ENCODE peak calls at places on chromosomes 1 and 21, in nine cellular contexts. G is A549, Q is tibial nerve, V is ovary, D is upper lobe of left lung, E is SK-N-SH, B is H1, H is K562, I is suprapubic skin. C is an unnamed sample.

GRCh38 chr1:19079983-19080472 is 123.6 kb upstream of the IFFO2 start:
- DNase-seq in B (no peak), G (no peak), I (no peak), V (no peak), E (no peak), D (no peak), H (no peak), Q (no peak), C (no peak)

GRCh38 chr1:1003618-1004419 is 3.9 kb upstream of the HES4 start:
- DNase-seq in I (no peak), D (no peak), G (no peak), V (no peak), Q (no peak), H (peak), B (no peak), E (no peak), C (no peak)

GRCh38 chr1:240310226-240310925 is 218.7 kb downstream of the FMN2 start:
- DNase-seq in B (no peak), V (no peak), D (no peak), I (no peak), H (no peak), G (no peak), E (no peak), Q (no peak), C (no peak)

GRCh38 chr1:184701821-184702220 is 52.8 kb downstream of the EDEM3 start:
- DNase-seq in Q (no peak), E (no peak), V (no peak), H (no peak), G (no peak), I (no peak), D (no peak), B (no peak), C (no peak)

GRCh38 chr1:223299553-223299952 is 64.4 kb downstream of the SUSD4 start:
- DNase-seq in D (no peak), H (no peak), B (no peak), G (no peak), E (no peak), Q (no peak), I (no peak), V (no peak), C (no peak)

GRCh38 chr1:109926662-109927300 is 16.1 kb downstream of the CSF1 start:
- DNase-seq in B (no peak), E (no peak), G (no peak), I (no peak), D (peak), V (no peak), Q (no peak), H (no peak), C (no peak)

GRCh38 chr21:38843806-38844479 is 38.2 kb downstream of the ETS2 start:
- DNase-seq in D (no peak), V (no peak), I (no peak), E (no peak), B (no peak), Q (no peak), G (no peak), H (no peak), C (no peak)

GRCh38 chr1:55803429-55803828 is 588.3 kb upstream of the USP24 start:
- DNase-seq in Q (no peak), I (no peak), B (no peak), E (no peak), V (no peak), H (no peak), G (no peak), D (no peak), C (no peak)

GRCh38 chr1:45846931-45847330 is 43.5 kb downstream of the MAST2 start:
- DNase-seq in I (no peak), D (no peak), G (no peak), E (no peak), B (no peak), V (no peak), Q (no peak), H (no peak), C (no peak)

GRCh38 chr1:247906504-247907047 is 11.2 kb downstream of the OR2W3 start:
- DNase-seq in H (no peak), V (no peak), G (no peak), E (no peak), Q (no peak), I (no peak), D (no peak), B (no peak), C (peak)

GRCh38 chr1:75265792-75266191 is 131.6 kb downstream of the LHX8 start:
- DNase-seq in V (no peak), H (peak), Q (no peak), B (no peak), I (no peak), E (peak), D (no peak), G (peak), C (no peak)

GRCh38 chr1:203643213-203644045 is 16.8 kb downstream of the ATP2B4 start:
- DNase-seq in I (no peak), Q (no peak), E (no peak), V (no peak), B (no peak), G (no peak), H (no peak), D (no peak), C (no peak)

GRCh38 chr1:79681382-79681781 is 674.9 kb upstream of the ADGRL4 start:
- DNase-seq in H (no peak), V (no peak), D (no peak), E (no peak), Q (no peak), B (no peak), I (no peak), G (no peak), C (no peak)

GRCh38 chr1:192807221-192807967 is 1.4 kb upstream of the RGS2 start:
- DNase-seq in D (peak), G (peak), I (no peak), B (no peak), H (no peak), Q (no peak), V (no peak), E (no peak), C (no peak)

GRCh38 chr1:7424352-7424890 is 346.7 kb upstream of the VAMP3 start:
- DNase-seq in Q (no peak), E (no peak), B (no peak), D (peak), I (no peak), H (no peak), V (no peak), G (no peak), C (no peak)

GRCh38 chr21:31236528-31236927 is 107.5 kb downstream of the TIAM1 start:
- DNase-seq in V (no peak), B (no peak), D (no peak), Q (no peak), E (no peak), H (no peak), G (no peak), I (no peak), C (no peak)

GRCh38 chr1:44079566-44079965 is 39.1 kb upstream of the KLF17 start:
- DNase-seq in G (no peak), E (no peak), I (no peak), B (no peak), Q (no peak), D (no peak), H (no peak), V (no peak), C (no peak)

GRCh38 chr21:38761531-38761930 is 44.2 kb upstream of the ETS2 start:
- DNase-seq in D (no peak), E (no peak), I (no peak), Q (no peak), G (no peak), H (no peak), V (no peak), B (no peak), C (no peak)

GRCh38 chr1:201594575-201595245 is 55.8 kb downstream of the NAV1 start:
- DNase-seq in V (no peak), E (peak), D (no peak), Q (no peak), G (no peak), B (peak), I (no peak), H (peak), C (no peak)
- TF ChIP-seq EP300 in V (no peak), E (no peak), D (no peak), Q (no peak), G (no peak), B (no peak), I (no peak), H (no peak), C (no peak)

DNA sequence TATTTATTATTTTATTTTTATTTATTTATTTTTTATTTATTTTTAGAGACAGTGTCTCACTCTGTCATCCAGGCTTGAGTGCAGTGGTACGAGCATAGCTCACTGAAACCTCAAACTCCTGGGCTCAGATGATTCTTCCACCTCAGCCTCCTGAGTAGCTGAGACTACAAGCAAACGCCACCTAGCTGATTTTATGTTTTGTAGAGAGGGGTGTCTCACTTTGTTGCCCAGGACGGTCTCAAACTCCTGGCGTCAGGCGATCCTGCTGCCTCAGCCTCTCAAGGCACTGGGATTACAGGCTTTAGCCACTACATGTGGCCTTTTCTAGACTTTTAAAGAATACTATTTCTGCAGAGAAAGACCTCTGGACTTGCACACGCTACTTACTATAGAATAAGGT is 61.3 kb upstream of the C1orf53 start:
- DNase-seq in Q (no peak), H (no peak), I (no peak), V (no peak), G (no peak), E (no peak), D (no peak), B (no peak), C (no peak)
- TF ChIP-seq EP300 in Q (no peak), H (no peak), I (no peak), V (no peak), G (no peak), E (no peak), D (no peak), B (no peak), C (no peak)

GRCh38 chr1:72690871-72691270 is 408.5 kb upstream of the NEGR1 start:
- DNase-seq in H (no peak), E (no peak), V (no peak), I (no peak), Q (no peak), B (no peak), G (no peak), D (no peak), C (no peak)
- TF ChIP-seq EP300 in H (no peak), E (no peak), V (no peak), I (no peak), Q (no peak), B (no peak), G (no peak), D (no peak), C (no peak)

GRCh38 chr1:41020109-41020576 is 1.4 kb downstream of the SLFNL1 start:
- DNase-seq in D (peak), Q (no peak), H (no peak), V (no peak), I (no peak), E (peak), B (no peak), G (no peak), C (no peak)

GRCh38 chr1:41022424-41022823 is 899 bp upstream of the SLFNL1 start:
- DNase-seq in D (no peak), H (no peak), B (no peak), Q (no peak), I (no peak), V (no peak), G (no peak), E (peak), C (no peak)

GRCh38 chr1:41020654-41021053 is 871 bp downstream of the SLFNL1 start:
- DNase-seq in V (no peak), G (no peak), E (peak), B (no peak), D (peak), Q (no peak), H (no peak), I (no peak), C (peak)

GRCh38 chr1:41023279-41023990 is 1.9 kb upstream of the SLFNL1 start:
- DNase-seq in H (peak), D (no peak), I (no peak), G (no peak), E (peak), V (no peak), Q (no peak), B (no peak), C (no peak)

DNA sequence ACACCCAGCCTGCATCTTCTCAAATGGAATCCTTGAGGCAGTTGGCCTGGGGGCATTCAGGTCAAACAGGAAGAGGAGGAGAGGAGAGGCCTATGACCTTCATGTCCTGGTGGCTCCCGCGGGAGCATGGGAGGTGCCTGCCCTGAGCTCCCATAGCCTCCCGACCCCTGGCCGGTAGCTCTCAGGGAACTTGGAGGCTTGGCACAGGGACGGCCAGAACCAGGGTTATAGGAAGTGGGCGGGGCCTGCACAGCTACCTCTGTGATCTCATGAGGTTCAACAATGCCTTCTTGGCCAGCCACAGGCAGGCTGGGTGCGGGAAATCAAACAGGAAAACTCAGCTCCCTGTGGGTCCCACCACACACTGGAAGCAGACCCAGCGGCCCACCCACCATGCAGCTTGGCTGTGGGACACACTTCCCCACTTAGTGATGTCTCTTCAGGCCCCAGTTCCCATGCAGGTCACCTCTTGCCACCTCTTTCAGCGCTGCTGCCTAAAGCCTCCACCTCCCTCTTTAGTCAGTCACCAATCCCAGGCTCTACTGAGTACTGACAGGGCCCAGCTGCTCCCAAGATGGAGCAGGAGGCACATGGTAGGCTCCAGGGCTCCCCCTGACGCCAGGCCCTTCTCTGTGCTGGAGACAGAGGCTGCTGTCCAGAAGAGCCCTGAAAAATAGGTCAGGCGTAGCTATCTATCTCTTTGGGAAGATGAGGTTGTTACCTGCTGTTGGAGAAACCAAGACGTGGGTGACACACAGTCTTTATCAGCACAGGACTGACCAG is at the start of gene SLFNL1:
- DNase-seq in I (no peak), G (no peak), H (no peak), B (peak), V (peak), E (peak), Q (no peak), D (no peak), C (no peak)
- TF ChIP-seq EP300 in I (no peak), G (no peak), H (no peak), B (no peak), V (no peak), E (no peak), Q (no peak), D (no peak), C (no peak)

GRCh38 chr21:23162213-23162946 is 2164.2 kb downstream of the NCAM2 start:
- DNase-seq in Q (no peak), I (no peak), D (no peak), V (no peak), H (no peak), B (no peak), E (no peak), G (no peak), C (no peak)

GRCh38 chr21:23155281-23155680 is 2157.1 kb downstream of the NCAM2 start:
- DNase-seq in Q (no peak), D (no peak), V (no peak), I (no peak), E (no peak), B (no peak), H (no peak), G (no peak), C (no peak)

GRCh38 chr21:23160914-23161313 is 2162.7 kb downstream of the NCAM2 start:
- DNase-seq in G (no peak), Q (no peak), B (no peak), D (no peak), V (no peak), I (no peak), H (no peak), E (peak), C (no peak)
- TF ChIP-seq EP300 in G (no peak), Q (no peak), B (no peak), D (no peak), V (no peak), I (no peak), H (no peak), E (no peak), C (no peak)

DNA sequence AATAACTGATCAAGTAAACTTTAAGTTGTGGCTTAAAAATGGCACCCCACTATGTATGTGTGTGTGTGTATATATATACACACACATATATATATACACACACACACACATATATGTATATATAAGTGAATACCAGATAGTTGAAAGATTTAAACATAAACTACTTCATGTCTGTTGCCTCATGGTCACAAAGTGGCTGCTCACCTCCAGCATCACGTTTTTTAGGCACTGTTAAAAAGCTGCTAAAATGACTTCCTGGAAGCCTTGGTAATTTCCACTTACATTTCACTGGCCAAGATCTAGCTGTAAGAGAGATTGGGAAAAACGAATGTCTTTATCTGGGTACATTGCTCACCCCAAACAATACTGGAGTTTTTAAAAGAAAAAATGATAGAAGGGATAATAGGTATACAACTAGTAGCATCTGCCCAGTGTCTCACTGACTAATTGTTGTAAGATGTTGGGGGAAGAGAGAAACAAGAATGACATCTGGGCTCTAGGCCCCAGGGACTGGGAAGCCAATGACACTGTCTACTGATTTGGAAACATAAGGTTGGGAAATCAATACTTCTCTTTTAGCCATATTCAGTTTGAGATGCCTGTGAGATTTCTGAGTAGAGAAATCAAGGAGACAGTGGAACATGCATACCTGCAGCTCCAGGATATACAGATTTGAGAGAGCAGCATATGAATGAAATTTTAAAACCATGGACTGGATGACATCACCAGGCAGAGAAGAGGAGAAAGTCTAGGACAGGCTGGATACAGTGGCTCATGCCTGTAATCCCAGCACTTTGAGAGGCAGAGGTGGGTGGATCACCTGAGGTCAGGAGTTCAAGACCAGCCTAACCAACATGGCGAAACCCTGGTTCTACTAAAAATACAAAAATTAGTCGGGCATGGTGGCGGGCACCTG is 42.8 kb downstream of the CLDN14 start:
- DNase-seq in D (no peak), E (no peak), G (no peak), I (no peak), B (no peak), V (no peak), Q (no peak), H (no peak), C (no peak)
- TF ChIP-seq EP300 in D (no peak), E (no peak), G (no peak), I (no peak), B (no peak), V (no peak), Q (no peak), H (no peak), C (no peak)

DNA sequence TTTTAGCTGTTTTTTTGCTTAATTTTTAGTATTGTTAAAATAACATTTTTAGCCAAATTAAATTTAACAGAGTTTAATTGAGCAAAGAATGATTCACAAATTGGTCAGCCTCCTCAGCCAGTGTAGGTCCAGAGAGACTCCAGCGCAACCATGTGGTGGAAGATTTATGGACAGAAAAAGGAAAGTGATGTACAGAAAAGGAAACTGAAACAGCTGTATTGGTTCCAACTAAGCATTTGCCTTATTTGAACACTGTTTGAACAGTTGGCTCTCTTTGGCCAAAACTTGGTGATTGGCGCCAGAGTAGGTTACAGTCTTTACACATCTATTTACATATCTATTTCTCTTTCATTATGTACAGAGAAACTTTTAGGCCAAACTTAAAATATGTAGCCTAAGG is 19.4 kb downstream of the RPS6KC1 start:
- DNase-seq in E (peak), I (no peak), H (no peak), V (no peak), G (no peak), B (no peak), D (no peak), Q (no peak), C (no peak)
- TF ChIP-seq EP300 in E (no peak), I (no peak), H (no peak), V (no peak), G (no peak), B (no peak), D (no peak), Q (no peak), C (no peak)

GRCh38 chr21:14306143-14306907 is 76.6 kb downstream of the HSPA13 start:
- DNase-seq in H (no peak), G (no peak), D (no peak), V (no peak), B (no peak), E (no peak), I (no peak), Q (no peak), C (no peak)
- TF ChIP-seq EP300 in H (no peak), G (no peak), D (no peak), V (no peak), B (no peak), E (no peak), I (no peak), Q (no peak), C (no peak)